ENCODE peak calls at places on chromosomes 1 and 21, in ten cellular contexts. H, Z, X, N, Y, B, E, G, T and W are unnamed samples. For H3K4me1, the result is how much of the 10 kb centered on the place peaks cover.

GRCh38 chr1:230153655-230154296 is 86.7 kb downstream of the GALNT2 start:
- DNase-seq in E (peak), B (no peak), Z (no peak), H (no peak), N (no peak), T (no peak), G (no peak), X (no peak), Y (peak), W (no peak)

GRCh38 chr1:240004086-240004749 is 87.5 kb upstream of the FMN2 start:
- DNase-seq in G (no peak), Y (peak), H (no peak), Z (no peak), T (no peak), X (no peak), E (peak), B (no peak), N (peak), W (no peak)

GRCh38 chr1:88773540-88774150 is 89.6 kb downstream of the PKN2 start:
- DNase-seq in G (no peak), X (no peak), Y (peak), E (peak), T (no peak), N (peak), H (no peak), B (no peak), Z (no peak), W (no peak)

GRCh38 chr1:10667815-10668214 is 128.6 kb downstream of the CASZ1 start:
- DNase-seq in N (no peak), X (no peak), Y (no peak), B (no peak), G (no peak), E (no peak), T (no peak), Z (no peak), H (no peak), W (no peak)

GRCh38 chr21:18954415-18954972 is 550.9 kb upstream of the TMPRSS15 start:
- DNase-seq in N (no peak), X (no peak), Z (no peak), Y (no peak), B (no peak), E (no peak), G (no peak), T (no peak), H (no peak), W (no peak)

GRCh38 chr1:212233321-212233720 is 51.9 kb upstream of the PPP2R5A start:
- DNase-seq in B (peak), Z (no peak), T (no peak), X (no peak), E (no peak), H (no peak), N (no peak), G (no peak), Y (no peak), W (no peak)

GRCh38 chr1:159000627-159001026 is 9.1 kb upstream of the IFI16 start:
- DNase-seq in Y (peak), G (peak), Z (peak), X (peak), T (peak), E (peak), H (peak), B (peak), N (peak), W (peak)

GRCh38 chr1:8663090-8663802 is 154.2 kb downstream of the RERE start:
- DNase-seq in N (no peak), X (no peak), T (no peak), H (no peak), G (no peak), Z (no peak), B (no peak), E (peak), Y (no peak), W (no peak)

GRCh38 chr1:58576727-58577675 is at the start of gene TACSTD2:
- DNase-seq in N (no peak), E (peak), H (peak), X (no peak), Z (no peak), T (peak), Y (no peak), G (peak), B (peak), W (peak)

GRCh38 chr1:32893198-32894018 is 7.1 kb downstream of the HPCA start:
- DNase-seq in Y (peak), T (no peak), X (no peak), B (peak), E (peak), N (peak), Z (peak), H (peak), G (peak), W (no peak)

GRCh38 chr1:212458817-212459216 is 26.1 kb downstream of the NENF start:
- DNase-seq in E (no peak), G (no peak), X (no peak), N (no peak), T (no peak), Y (no peak), Z (no peak), H (no peak), B (no peak), W (no peak)

GRCh38 chr21:27564684-27565280 is 597.9 kb upstream of the ADAMTS5 start:
- DNase-seq in T (no peak), Y (peak), H (no peak), E (peak), N (peak), G (peak), Z (peak), B (peak), X (peak), W (no peak)

GRCh38 chr1:202572867-202573266 is 137.4 kb downstream of the SYT2 start:
- DNase-seq in H (no peak), G (no peak), T (no peak), N (no peak), Z (no peak), X (no peak), B (no peak), E (no peak), Y (no peak), W (no peak)

GRCh38 chr1:198623920-198624647 is 14.8 kb upstream of the PTPRC start:
- DNase-seq in H (no peak), N (no peak), Z (no peak), Y (peak), T (no peak), B (no peak), X (no peak), G (no peak), E (peak), W (no peak)

GRCh38 chr1:59290173-59290954 is 6.5 kb upstream of the FGGY start:
- DNase-seq in T (no peak), E (peak), Y (peak), X (no peak), H (peak), Z (no peak), N (peak), B (peak), G (peak), W (peak)

GRCh38 chr1:9192578-9192977 is 42.0 kb upstream of the H6PD start:
- DNase-seq in E (no peak), Y (no peak), B (no peak), Z (no peak), G (no peak), T (no peak), N (no peak), X (no peak), H (no peak), W (no peak)

GRCh38 chr1:46757956-46758304 is 39.0 kb upstream of the EFCAB14 start:
- DNase-seq in E (no peak), G (no peak), H (no peak), N (no peak), B (no peak), X (no peak), T (no peak), Y (no peak), Z (no peak), W (no peak)

GRCh38 chr1:230072296-230072695 is 5.3 kb downstream of the GALNT2 start:
- DNase-seq in T (no peak), X (no peak), N (no peak), Y (no peak), Z (no peak), B (peak), H (no peak), E (no peak), G (peak), W (no peak)

GRCh38 chr1:114467491-114467890 is 43.5 kb downstream of the TRIM33 start:
- DNase-seq in Y (no peak), G (no peak), H (no peak), Z (no peak), B (no peak), X (no peak), E (no peak), N (no peak), T (no peak), W (no peak)

GRCh38 chr1:22204989-22205913 is 62.4 kb upstream of the WNT4 start:
- DNase-seq in N (peak), E (peak), B (peak), Z (peak), T (peak), Y (no peak), X (peak), G (peak), H (peak), W (peak)

GRCh38 chr1:183600136-183600535 is 9.9 kb upstream of the NCF2 start:
- DNase-seq in E (peak), B (no peak), Y (peak), X (peak), Z (no peak), H (no peak), G (no peak), T (no peak), N (peak), W (peak)

GRCh38 chr1:70090146-70090545 is 115.2 kb downstream of the LRRC40 start:
- DNase-seq in H (no peak), G (no peak), B (no peak), Y (peak), Z (no peak), T (no peak), E (no peak), N (no peak), X (no peak), W (no peak)

GRCh38 chr1:177546346-177546745 is 375.6 kb downstream of the BRINP2 start:
- DNase-seq in H (no peak), N (no peak), E (peak), B (no peak), X (no peak), T (no peak), G (no peak), Z (no peak), Y (no peak), W (no peak)

GRCh38 chr1:4462831-4463484 is 191.5 kb upstream of the AJAP1 start:
- DNase-seq in G (no peak), B (no peak), N (no peak), Y (no peak), X (no peak), E (no peak), H (no peak), Z (no peak), T (no peak), W (no peak)

GRCh38 chr1:114340906-114341698 is 169.9 kb downstream of the TRIM33 start:
- DNase-seq in H (no peak), X (no peak), E (no peak), Y (no peak), T (no peak), B (no peak), Z (no peak), G (no peak), N (no peak), W (no peak)

GRCh38 chr1:165560834-165561233 is 17.0 kb downstream of the LRRC52 start:
- DNase-seq in X (no peak), H (no peak), N (no peak), Y (no peak), Z (no peak), T (no peak), B (peak), E (peak), G (no peak), W (no peak)

GRCh38 chr1:179744401-179745130 is 1.5 kb downstream of the FAM163A start:
- DNase-seq in E (no peak), X (no peak), Y (no peak), N (no peak), G (no peak), H (no peak), B (no peak), Z (no peak), T (no peak), W (no peak)

GRCh38 chr1:234968470-234968869 is 160.2 kb downstream of the TOMM20 start:
- DNase-seq in X (no peak), Z (no peak), B (no peak), H (no peak), E (no peak), G (no peak), Y (no peak), T (no peak), N (no peak), W (no peak)

GRCh38 chr1:35030338-35031102 is 1.2 kb downstream of the ZMYM6 start:
- DNase-seq in N (no peak), H (no peak), Y (no peak), E (no peak), B (no peak), T (no peak), X (peak), Z (no peak), G (no peak), W (no peak)

GRCh38 chr1:2645143-2645542 is 12.3 kb upstream of the MMEL1 start:
- DNase-seq in E (no peak), B (no peak), N (no peak), Y (no peak), G (no peak), Z (no peak), T (peak), X (no peak), H (peak), W (no peak)

GRCh38 chr1:186207401-186208085 is 167.5 kb downstream of the TPR start:
- DNase-seq in Y (peak), T (no peak), E (peak), B (no peak), G (no peak), X (no peak), Z (no peak), N (no peak), H (no peak), W (no peak)

GRCh38 chr21:32624726-32625125 is 12.5 kb upstream of the CFAP298 start:
- DNase-seq in G (no peak), X (no peak), Z (no peak), E (peak), H (no peak), T (no peak), N (no peak), B (no peak), Y (peak), W (no peak)

GRCh38 chr1:202255343-202255742 is 61.7 kb downstream of the LGR6 start:
- DNase-seq in T (no peak), G (no peak), B (peak), E (no peak), H (no peak), N (no peak), Z (no peak), X (no peak), Y (peak), W (no peak)

GRCh38 chr1:151499930-151500329 is 11.3 kb upstream of the CGN start:
- DNase-seq in N (no peak), Z (no peak), E (no peak), T (no peak), Y (no peak), H (no peak), G (no peak), X (no peak), B (no peak), W (no peak)

GRCh38 chr1:6475381-6476133 is 9.6 kb upstream of the TNFRSF25 start:
- DNase-seq in Y (no peak), Z (peak), T (no peak), G (peak), N (no peak), E (no peak), B (peak), H (peak), X (peak), W (peak)

DNA sequence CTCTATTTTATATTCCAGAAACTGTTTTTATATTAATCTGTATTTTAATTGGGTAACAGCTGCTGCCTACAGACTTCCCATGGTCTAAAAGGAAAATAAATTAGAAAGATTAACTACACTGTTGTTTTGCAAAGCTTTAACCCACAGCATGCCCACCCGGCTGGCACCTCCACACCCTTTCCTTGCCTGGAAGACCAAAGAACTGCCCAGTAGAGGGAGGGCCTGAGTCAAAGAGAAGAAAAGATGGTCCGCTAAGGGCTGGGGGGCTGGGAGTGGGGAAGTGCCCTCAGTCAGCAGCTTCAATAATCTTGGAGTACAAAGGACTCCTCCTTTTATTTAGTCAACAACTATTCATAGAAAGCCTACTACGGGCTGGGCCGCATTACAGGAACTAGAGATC is 40.7 kb downstream of the ERI3 start:
- DNase-seq in Z (no peak), B (no peak), X (no peak), T (no peak), G (no peak), H (no peak), Y (no peak), N (no peak), E (no peak), W (no peak)
- TF ChIP-seq CTCF in Z (no peak), B (no peak), X (no peak), T (no peak), G (no peak), H (no peak), Y (peak), N (peak), E (no peak), W (no peak)

GRCh38 chr1:155219592-155220031 is 11.1 kb downstream of the MTX1 start:
- DNase-seq in H (no peak), Y (no peak), Z (peak), G (no peak), T (no peak), B (peak), N (no peak), E (peak), X (no peak), W (peak)

GRCh38 chr1:155220566-155220965 is 12.1 kb downstream of the MTX1 start:
- DNase-seq in Y (no peak), X (no peak), E (no peak), Z (no peak), N (no peak), G (no peak), B (no peak), T (no peak), H (no peak), W (no peak)

GRCh38 chr1:155223017-155223416 is 14.5 kb downstream of the MTX1 start:
- DNase-seq in B (no peak), N (no peak), E (no peak), T (no peak), X (no peak), H (no peak), Y (no peak), Z (no peak), G (no peak), W (no peak)

GRCh38 chr1:155218854-155219591 is 10.5 kb downstream of the MTX1 start:
- DNase-seq in G (no peak), Z (peak), X (peak), N (peak), T (no peak), E (peak), Y (peak), H (no peak), B (peak), W (peak)
- H3K4me3 ChIP-seq in G (no peak), Z (no peak), X (peak), N (no peak), T (no peak), E (peak), Y (no peak), H (peak), B (no peak), W (no peak)

GRCh38 chr1:39395357-39395831 is 96.0 kb upstream of the BMP8A start:
- DNase-seq in H (no peak), B (no peak), Z (no peak), Y (peak), G (no peak), X (no peak), T (no peak), E (peak), N (peak), W (no peak)

GRCh38 chr1:39396671-39397070 is 94.8 kb upstream of the BMP8A start:
- DNase-seq in X (no peak), N (no peak), B (no peak), H (no peak), E (no peak), Z (no peak), Y (no peak), T (no peak), G (no peak), W (no peak)

GRCh38 chr1:39397487-39397886 is 93.9 kb upstream of the BMP8A start:
- DNase-seq in X (no peak), Z (no peak), Y (no peak), B (no peak), H (no peak), G (no peak), T (no peak), E (no peak), N (no peak), W (no peak)

GRCh38 chr1:39394598-39394997 is 96.8 kb upstream of the BMP8A start:
- DNase-seq in G (no peak), X (no peak), E (no peak), Z (no peak), T (no peak), B (no peak), N (no peak), Y (no peak), H (no peak), W (no peak)

GRCh38 chr1:39398278-39399010 is 93.0 kb upstream of the BMP8A start:
- DNase-seq in X (peak), E (peak), G (peak), N (peak), T (peak), H (peak), Y (peak), B (peak), Z (no peak), W (peak)
- H3K4me1 ChIP-seq in X (under half), E (under half), G (half or more), N (half or more), T (under half), H (under half), Y (under half), B (under half), Z (under half), W (under half)

GRCh38 chr1:29256395-29256794 is 20.1 kb downstream of the PTPRU start:
- DNase-seq in Y (no peak), Z (no peak), T (no peak), B (no peak), N (peak), G (no peak), E (no peak), H (no peak), X (no peak), W (no peak)
- TF ChIP-seq CTCF in Y (no peak), Z (no peak), T (no peak), B (no peak), N (no peak), G (no peak), E (no peak), H (no peak), X (no peak), W (no peak)